ENCODE peak calls at places on chromosomes 6 and 20, in four cellular contexts. One of them, this sample, is unnamed.

GRCh38 chr20:63292904-63293303 is at the start of gene COL20A1:
- DNase-seq in H9: no peak
- DNase-seq in IMR-90: no peak
- DNase-seq in H1: no peak
- DNase-seq in this sample: no peak

GRCh38 chr6:80548496-80548895 is 442.0 kb downstream of the BCKDHB start:
- DNase-seq in H9: no peak
- DNase-seq in IMR-90: peak
- DNase-seq in H1: no peak
- DNase-seq in this sample: no peak

GRCh38 chr6:146909376-146909775 is 294.8 kb upstream of the STXBP5 start:
- DNase-seq in H9: no peak
- DNase-seq in IMR-90: no peak
- DNase-seq in H1: no peak
- DNase-seq in this sample: no peak

GRCh38 chr6:95431637-95432228 is 145.6 kb upstream of the MANEA start:
- DNase-seq in H9: no peak
- DNase-seq in IMR-90: peak
- DNase-seq in H1: peak
- DNase-seq in this sample: peak

GRCh38 chr6:133092771-133093170 is 148.4 kb upstream of the EYA4 start:
- DNase-seq in H9: no peak
- DNase-seq in IMR-90: no peak
- DNase-seq in H1: no peak
- DNase-seq in this sample: no peak

GRCh38 chr6:73566954-73567591 is 46.2 kb upstream of the EEF1A1 start:
- DNase-seq in H9: no peak
- DNase-seq in IMR-90: peak
- DNase-seq in H1: no peak
- DNase-seq in this sample: peak

GRCh38 chr20:10863337-10864060 is 189.7 kb upstream of the JAG1 start:
- DNase-seq in H9: no peak
- DNase-seq in IMR-90: peak
- DNase-seq in H1: no peak
- DNase-seq in this sample: peak

GRCh38 chr6:121932071-121933009 is 467.1 kb upstream of the HSF2 start:
- DNase-seq in H9: peak
- DNase-seq in IMR-90: peak
- DNase-seq in H1: peak
- DNase-seq in this sample: peak

GRCh38 chr20:52201395-52201794 is 9.8 kb upstream of the ZFP64 start:
- DNase-seq in H9: no peak
- DNase-seq in IMR-90: no peak
- DNase-seq in H1: no peak
- DNase-seq in this sample: no peak

GRCh38 chr6:29976588-29977424 is 34.5 kb downstream of the HLA-A start:
- DNase-seq in H9: peak
- DNase-seq in IMR-90: peak
- DNase-seq in H1: peak
- DNase-seq in this sample: peak

GRCh38 chr6:64301307-64302236 is 666.0 kb downstream of the PHF3 start:
- DNase-seq in H9: no peak
- DNase-seq in IMR-90: no peak
- DNase-seq in H1: no peak
- DNase-seq in this sample: peak

GRCh38 chr6:7960848-7961247 is 50.3 kb upstream of the TXNDC5 start:
- DNase-seq in H9: no peak
- DNase-seq in IMR-90: no peak
- DNase-seq in H1: no peak
- DNase-seq in this sample: no peak
- H4K5ac ChIP-seq in H9: no peak
- H4K5ac ChIP-seq in IMR-90: no peak
- H4K5ac ChIP-seq in H1: no peak
- H4K5ac ChIP-seq in this sample: no peak

GRCh38 chr6:165920896-165921671 is 246.6 kb downstream of the TBXT start:
- DNase-seq in H9: no peak
- DNase-seq in IMR-90: peak
- DNase-seq in H1: no peak
- DNase-seq in this sample: no peak
- H4K5ac ChIP-seq in H9: no peak
- H4K5ac ChIP-seq in IMR-90: no peak
- H4K5ac ChIP-seq in H1: no peak
- H4K5ac ChIP-seq in this sample: no peak

GRCh38 chr6:213284-213683 is 79.0 kb upstream of the DUSP22 start:
- DNase-seq in H9: no peak
- DNase-seq in IMR-90: no peak
- DNase-seq in H1: no peak
- DNase-seq in this sample: no peak

GRCh38 chr6:214428-214827 is 77.9 kb upstream of the DUSP22 start:
- DNase-seq in H9: no peak
- DNase-seq in IMR-90: no peak
- DNase-seq in H1: no peak
- DNase-seq in this sample: no peak

GRCh38 chr6:218153-219018 is 73.9 kb upstream of the DUSP22 start:
- DNase-seq in H9: no peak
- DNase-seq in IMR-90: no peak
- DNase-seq in H1: no peak
- DNase-seq in this sample: peak

GRCh38 chr6:217048-217659 is 75.1 kb upstream of the DUSP22 start:
- DNase-seq in H9: peak
- DNase-seq in IMR-90: no peak
- DNase-seq in H1: peak
- DNase-seq in this sample: peak

GRCh38 chr6:215335-216034 is 76.8 kb upstream of the DUSP22 start:
- DNase-seq in H9: no peak
- DNase-seq in IMR-90: peak
- DNase-seq in H1: no peak
- DNase-seq in this sample: no peak
- H4K5ac ChIP-seq in H9: no peak
- H4K5ac ChIP-seq in IMR-90: no peak
- H4K5ac ChIP-seq in H1: no peak
- H4K5ac ChIP-seq in this sample: no peak

GRCh38 chr20:44689809-44690208 is 25.4 kb upstream of the CCN5 start:
- DNase-seq in H9: no peak
- DNase-seq in IMR-90: no peak
- DNase-seq in H1: no peak
- DNase-seq in this sample: no peak
- H4K5ac ChIP-seq in H9: no peak
- H4K5ac ChIP-seq in IMR-90: no peak
- H4K5ac ChIP-seq in H1: no peak
- H4K5ac ChIP-seq in this sample: no peak

DNA sequence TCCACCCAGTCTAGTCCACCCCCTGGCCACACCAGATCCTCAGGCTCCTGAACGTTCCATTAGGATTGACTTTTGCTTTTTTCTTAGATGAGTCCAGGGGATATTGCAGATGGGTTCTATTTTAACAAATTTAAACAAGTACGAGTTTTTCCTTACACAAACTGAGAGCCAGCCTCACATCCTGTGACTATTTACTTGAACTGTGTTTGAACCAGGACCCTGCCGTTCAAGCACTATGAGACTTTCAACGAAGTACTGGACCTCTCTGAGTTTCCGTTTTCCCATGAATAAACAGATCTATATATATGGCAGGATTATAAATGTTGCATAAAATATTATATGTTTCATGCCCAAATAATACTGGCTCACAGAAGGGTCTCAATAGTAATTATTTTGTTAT is 1.4 kb upstream of the METTL24 start:
- DNase-seq in H9: no peak
- DNase-seq in IMR-90: no peak
- DNase-seq in H1: no peak
- DNase-seq in this sample: no peak
- H4K5ac ChIP-seq in H9: no peak
- H4K5ac ChIP-seq in IMR-90: no peak
- H4K5ac ChIP-seq in H1: no peak
- H4K5ac ChIP-seq in this sample: no peak

GRCh38 chr6:10431423-10432164 is 16.7 kb upstream of the TFAP2A start:
- DNase-seq in H9: no peak
- DNase-seq in IMR-90: no peak
- DNase-seq in H1: no peak
- DNase-seq in this sample: peak
- H4K5ac ChIP-seq in H9: no peak
- H4K5ac ChIP-seq in IMR-90: no peak
- H4K5ac ChIP-seq in H1: no peak
- H4K5ac ChIP-seq in this sample: no peak

GRCh38 chr6:113137411-113137810 is 719.7 kb upstream of the MARCKS start:
- DNase-seq in H9: no peak
- DNase-seq in IMR-90: no peak
- DNase-seq in H1: no peak
- DNase-seq in this sample: no peak
- H4K5ac ChIP-seq in H9: no peak
- H4K5ac ChIP-seq in IMR-90: no peak
- H4K5ac ChIP-seq in H1: no peak
- H4K5ac ChIP-seq in this sample: no peak

DNA sequence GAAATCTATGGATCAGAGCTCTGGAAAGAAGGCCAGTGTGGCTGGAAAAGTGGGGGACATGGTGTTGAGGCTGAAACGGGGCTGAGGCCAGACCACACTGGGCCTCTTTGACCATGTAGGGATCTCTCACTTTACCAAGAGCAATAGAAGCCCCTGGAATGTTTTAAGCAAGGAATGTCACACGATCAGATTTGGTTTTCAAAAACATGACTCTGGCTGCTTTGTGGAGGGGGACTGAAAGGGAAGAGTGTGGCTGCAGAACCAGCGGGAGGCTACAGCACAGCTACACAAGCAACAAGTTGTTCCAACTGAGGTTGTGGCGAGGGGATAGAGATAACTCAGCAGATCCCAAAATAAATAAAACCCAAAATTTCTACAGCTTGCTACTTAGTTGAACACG is 346.0 kb downstream of the NRN1 start:
- DNase-seq in H9: no peak
- DNase-seq in IMR-90: no peak
- DNase-seq in H1: no peak
- DNase-seq in this sample: peak
- H4K5ac ChIP-seq in H9: no peak
- H4K5ac ChIP-seq in IMR-90: no peak
- H4K5ac ChIP-seq in H1: no peak
- H4K5ac ChIP-seq in this sample: no peak